ENCODE peak calls at places on chromosomes 7 and 10, in nine cellular contexts. One of them, this sample, is unnamed.

GRCh38 chr7:30989824-30990140 is 26.0 kb downstream of the GHRHR start:
- DNase-seq in HCT116: no peak
- DNase-seq in tibial artery: no peak
- DNase-seq in fibroblast of the aortic adventitia: no peak
- DNase-seq in adipocyte: no peak
- DNase-seq in sigmoid colon: no peak
- DNase-seq in fibroblast of pulmonary artery: no peak
- DNase-seq in right lobe of liver: no peak
- DNase-seq in AG09309: no peak
- DNase-seq in this sample: no peak

GRCh38 chr7:13713092-13713491 is 276.4 kb downstream of the ETV1 start:
- DNase-seq in HCT116: no peak
- DNase-seq in tibial artery: no peak
- DNase-seq in fibroblast of the aortic adventitia: no peak
- DNase-seq in adipocyte: no peak
- DNase-seq in sigmoid colon: no peak
- DNase-seq in fibroblast of pulmonary artery: no peak
- DNase-seq in right lobe of liver: no peak
- DNase-seq in AG09309: no peak
- DNase-seq in this sample: no peak

GRCh38 chr10:114356786-114357588 is 47.3 kb downstream of the AFAP1L2 start:
- DNase-seq in HCT116: no peak
- DNase-seq in tibial artery: no peak
- DNase-seq in fibroblast of the aortic adventitia: peak; percentile 19
- DNase-seq in adipocyte: peak; percentile 57
- DNase-seq in sigmoid colon: no peak
- DNase-seq in fibroblast of pulmonary artery: no peak
- DNase-seq in right lobe of liver: no peak
- DNase-seq in AG09309: no peak
- DNase-seq in this sample: peak; percentile 55

GRCh38 chr7:158093156-158093796 is 494.3 kb downstream of the PTPRN2 start:
- DNase-seq in HCT116: no peak
- DNase-seq in tibial artery: peak; percentile 9
- DNase-seq in fibroblast of the aortic adventitia: no peak
- DNase-seq in adipocyte: no peak
- DNase-seq in sigmoid colon: peak; percentile 22
- DNase-seq in fibroblast of pulmonary artery: no peak
- DNase-seq in right lobe of liver: no peak
- DNase-seq in AG09309: no peak
- DNase-seq in this sample: no peak

GRCh38 chr7:44489955-44490350 is 505 bp downstream of the NUDCD3 start:
- DNase-seq in HCT116: no peak
- DNase-seq in tibial artery: no peak
- DNase-seq in fibroblast of the aortic adventitia: peak; percentile 41
- DNase-seq in adipocyte: peak; percentile 58
- DNase-seq in sigmoid colon: no peak
- DNase-seq in fibroblast of pulmonary artery: peak; percentile 31
- DNase-seq in right lobe of liver: no peak
- DNase-seq in AG09309: no peak
- DNase-seq in this sample: peak; percentile 52

GRCh38 chr10:91312031-91312733 is 91.7 kb downstream of the PCGF5 start:
- DNase-seq in HCT116: no peak
- DNase-seq in tibial artery: no peak
- DNase-seq in fibroblast of the aortic adventitia: peak; percentile 40
- DNase-seq in adipocyte: peak; percentile 77
- DNase-seq in sigmoid colon: no peak
- DNase-seq in fibroblast of pulmonary artery: peak; percentile 51
- DNase-seq in right lobe of liver: no peak
- DNase-seq in AG09309: no peak
- DNase-seq in this sample: no peak

GRCh38 chr10:70967591-70968588 is 79.5 kb upstream of the PCBD1 start:
- DNase-seq in HCT116: no peak
- DNase-seq in tibial artery: no peak
- DNase-seq in fibroblast of the aortic adventitia: no peak
- DNase-seq in adipocyte: no peak
- DNase-seq in sigmoid colon: no peak
- DNase-seq in fibroblast of pulmonary artery: no peak
- DNase-seq in right lobe of liver: no peak
- DNase-seq in AG09309: no peak
- DNase-seq in this sample: peak; percentile 11

GRCh38 chr7:13920053-13920697 is 69.3 kb downstream of the ETV1 start:
- DNase-seq in HCT116: peak; percentile 96
- DNase-seq in tibial artery: no peak
- DNase-seq in fibroblast of the aortic adventitia: peak; percentile 97
- DNase-seq in adipocyte: peak; percentile 96
- DNase-seq in sigmoid colon: no peak
- DNase-seq in fibroblast of pulmonary artery: peak; percentile 99
- DNase-seq in right lobe of liver: no peak
- DNase-seq in AG09309: peak; percentile 99
- DNase-seq in this sample: peak; percentile 99

GRCh38 chr10:19803676-19804075 is 12.6 kb upstream of the PLXDC2 start:
- DNase-seq in HCT116: no peak
- DNase-seq in tibial artery: no peak
- DNase-seq in fibroblast of the aortic adventitia: no peak
- DNase-seq in adipocyte: no peak
- DNase-seq in sigmoid colon: no peak
- DNase-seq in fibroblast of pulmonary artery: no peak
- DNase-seq in right lobe of liver: no peak
- DNase-seq in AG09309: no peak
- DNase-seq in this sample: no peak

GRCh38 chr7:95620631-95621030 is 24.3 kb upstream of the PDK4 start:
- DNase-seq in HCT116: no peak
- DNase-seq in tibial artery: no peak
- DNase-seq in fibroblast of the aortic adventitia: no peak
- DNase-seq in adipocyte: no peak
- DNase-seq in sigmoid colon: no peak
- DNase-seq in fibroblast of pulmonary artery: no peak
- DNase-seq in right lobe of liver: no peak
- DNase-seq in AG09309: no peak
- DNase-seq in this sample: no peak

GRCh38 chr10:25556457-25556856 is 377.6 kb upstream of the MYO3A start:
- DNase-seq in HCT116: no peak
- DNase-seq in tibial artery: no peak
- DNase-seq in fibroblast of the aortic adventitia: peak; percentile 68
- DNase-seq in adipocyte: no peak
- DNase-seq in sigmoid colon: no peak
- DNase-seq in fibroblast of pulmonary artery: peak; percentile 98
- DNase-seq in right lobe of liver: no peak
- DNase-seq in AG09309: no peak
- DNase-seq in this sample: peak; percentile 95

GRCh38 chr7:14902589-14902963 is at the start of gene DGKB:
- DNase-seq in HCT116: no peak
- DNase-seq in tibial artery: no peak
- DNase-seq in fibroblast of the aortic adventitia: peak; percentile 49
- DNase-seq in adipocyte: peak; percentile 45
- DNase-seq in sigmoid colon: peak; percentile 82
- DNase-seq in fibroblast of pulmonary artery: peak; percentile 64
- DNase-seq in right lobe of liver: peak; percentile 22
- DNase-seq in AG09309: no peak
- DNase-seq in this sample: peak; percentile 50

GRCh38 chr7:17298102-17298839 is at the start of gene AHR:
- DNase-seq in HCT116: peak; percentile 88
- DNase-seq in tibial artery: peak; percentile 93
- DNase-seq in fibroblast of the aortic adventitia: peak; percentile 96
- DNase-seq in adipocyte: peak; percentile 96
- DNase-seq in sigmoid colon: peak; percentile 98
- DNase-seq in fibroblast of pulmonary artery: peak; percentile 97
- DNase-seq in right lobe of liver: peak; percentile 93
- DNase-seq in AG09309: peak; percentile 77
- DNase-seq in this sample: peak; percentile 98

GRCh38 chr10:43402176-43402575 is 6.8 kb downstream of the HNRNPF start:
- DNase-seq in HCT116: no peak
- DNase-seq in tibial artery: no peak
- DNase-seq in fibroblast of the aortic adventitia: no peak
- DNase-seq in adipocyte: no peak
- DNase-seq in sigmoid colon: no peak
- DNase-seq in fibroblast of pulmonary artery: no peak
- DNase-seq in right lobe of liver: no peak
- DNase-seq in AG09309: no peak
- DNase-seq in this sample: no peak

GRCh38 chr10:43398939-43399871 is 9.8 kb downstream of the HNRNPF start:
- DNase-seq in HCT116: no peak
- DNase-seq in tibial artery: no peak
- DNase-seq in fibroblast of the aortic adventitia: peak; percentile 38
- DNase-seq in adipocyte: peak; percentile 34
- DNase-seq in sigmoid colon: peak; percentile 45
- DNase-seq in fibroblast of pulmonary artery: peak; percentile 56
- DNase-seq in right lobe of liver: no peak
- DNase-seq in AG09309: no peak
- DNase-seq in this sample: peak; percentile 76

GRCh38 chr10:43402880-43403452 is 6.0 kb downstream of the HNRNPF start:
- DNase-seq in HCT116: no peak
- DNase-seq in tibial artery: no peak
- DNase-seq in fibroblast of the aortic adventitia: no peak
- DNase-seq in adipocyte: no peak
- DNase-seq in sigmoid colon: no peak
- DNase-seq in fibroblast of pulmonary artery: no peak
- DNase-seq in right lobe of liver: no peak
- DNase-seq in AG09309: no peak
- DNase-seq in this sample: no peak

GRCh38 chr10:43399911-43400310 is 9.1 kb downstream of the HNRNPF start:
- DNase-seq in HCT116: no peak
- DNase-seq in tibial artery: no peak
- DNase-seq in fibroblast of the aortic adventitia: no peak
- DNase-seq in adipocyte: no peak
- DNase-seq in sigmoid colon: peak; percentile 19
- DNase-seq in fibroblast of pulmonary artery: no peak
- DNase-seq in right lobe of liver: no peak
- DNase-seq in AG09309: no peak
- DNase-seq in this sample: no peak

GRCh38 chr10:43401627-43402026 is 7.4 kb downstream of the HNRNPF start:
- DNase-seq in HCT116: no peak
- DNase-seq in tibial artery: no peak
- DNase-seq in fibroblast of the aortic adventitia: no peak
- DNase-seq in adipocyte: no peak
- DNase-seq in sigmoid colon: no peak
- DNase-seq in fibroblast of pulmonary artery: no peak
- DNase-seq in right lobe of liver: no peak
- DNase-seq in AG09309: no peak
- DNase-seq in this sample: no peak
- H3K4me3 ChIP-seq in HCT116: no peak overlapping the region
- H3K4me3 ChIP-seq in tibial artery: no peak overlapping the region
- H3K4me3 ChIP-seq in fibroblast of the aortic adventitia: no peak overlapping the region
- H3K4me3 ChIP-seq in adipocyte: no peak overlapping the region
- H3K4me3 ChIP-seq in sigmoid colon: no peak overlapping the region
- H3K4me3 ChIP-seq in fibroblast of pulmonary artery: no peak overlapping the region
- H3K4me3 ChIP-seq in right lobe of liver: no peak overlapping the region
- H3K4me3 ChIP-seq in AG09309: no peak overlapping the region
- H3K4me3 ChIP-seq in this sample: no peak overlapping the region

GRCh38 chr7:106282852-106283251 is 1.9 kb downstream of the NAMPT start:
- DNase-seq in HCT116: no peak
- DNase-seq in tibial artery: no peak
- DNase-seq in fibroblast of the aortic adventitia: no peak
- DNase-seq in adipocyte: no peak
- DNase-seq in sigmoid colon: no peak
- DNase-seq in fibroblast of pulmonary artery: peak; percentile 45
- DNase-seq in right lobe of liver: no peak
- DNase-seq in AG09309: no peak
- DNase-seq in this sample: no peak
- H3K4me3 ChIP-seq in HCT116: peak overlapping the region; percentile 72
- H3K4me3 ChIP-seq in tibial artery: peak overlapping the region; percentile 81
- H3K4me3 ChIP-seq in fibroblast of the aortic adventitia: peak overlapping the region; percentile 63
- H3K4me3 ChIP-seq in adipocyte: peak overlapping the region; percentile 91
- H3K4me3 ChIP-seq in sigmoid colon: no peak overlapping the region
- H3K4me3 ChIP-seq in fibroblast of pulmonary artery: peak overlapping the region; percentile 72
- H3K4me3 ChIP-seq in right lobe of liver: peak overlapping the region; percentile 59
- H3K4me3 ChIP-seq in AG09309: no peak overlapping the region
- H3K4me3 ChIP-seq in this sample: peak overlapping the region; percentile 79

DNA sequence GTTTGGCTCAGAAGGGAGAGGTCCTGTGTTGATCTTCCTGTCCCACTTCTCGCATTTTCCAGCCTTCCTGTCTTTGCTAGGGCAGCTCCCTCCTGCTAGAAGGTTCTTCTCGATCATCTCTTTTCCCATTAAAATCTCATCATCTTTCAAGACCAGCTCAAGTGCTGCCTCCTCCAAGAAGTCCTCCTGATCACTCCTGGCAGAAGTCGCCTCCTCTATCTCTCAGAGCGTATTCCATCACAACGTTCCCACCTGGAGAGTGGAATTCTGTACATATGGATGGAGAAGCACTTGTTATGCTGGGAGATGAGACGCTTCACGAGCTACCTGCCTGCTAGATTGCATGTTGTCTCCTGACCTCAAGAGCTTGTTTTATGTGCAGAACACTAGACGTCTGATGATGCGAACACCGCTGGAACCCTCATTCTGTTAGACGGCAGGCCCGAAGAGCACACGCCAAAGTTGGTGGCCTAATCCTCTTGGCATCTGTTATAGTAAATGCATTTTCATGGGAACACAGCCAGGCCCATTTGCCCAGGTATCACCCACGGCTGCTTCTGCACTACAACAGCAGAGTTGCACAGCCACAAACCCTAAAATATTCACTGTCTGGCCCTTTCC is 68.0 kb upstream of the INSIG1 start:
- DNase-seq in HCT116: no peak
- DNase-seq in tibial artery: no peak
- DNase-seq in fibroblast of the aortic adventitia: no peak
- DNase-seq in adipocyte: no peak
- DNase-seq in sigmoid colon: peak; percentile 37
- DNase-seq in fibroblast of pulmonary artery: no peak
- DNase-seq in right lobe of liver: no peak
- DNase-seq in AG09309: no peak
- DNase-seq in this sample: no peak
- H3K4me3 ChIP-seq in HCT116: peak overlapping the region; percentile 18
- H3K4me3 ChIP-seq in tibial artery: no peak overlapping the region
- H3K4me3 ChIP-seq in fibroblast of the aortic adventitia: no peak overlapping the region
- H3K4me3 ChIP-seq in adipocyte: no peak overlapping the region
- H3K4me3 ChIP-seq in sigmoid colon: no peak overlapping the region
- H3K4me3 ChIP-seq in fibroblast of pulmonary artery: no peak overlapping the region
- H3K4me3 ChIP-seq in right lobe of liver: no peak overlapping the region
- H3K4me3 ChIP-seq in AG09309: no peak overlapping the region
- H3K4me3 ChIP-seq in this sample: no peak overlapping the region

DNA sequence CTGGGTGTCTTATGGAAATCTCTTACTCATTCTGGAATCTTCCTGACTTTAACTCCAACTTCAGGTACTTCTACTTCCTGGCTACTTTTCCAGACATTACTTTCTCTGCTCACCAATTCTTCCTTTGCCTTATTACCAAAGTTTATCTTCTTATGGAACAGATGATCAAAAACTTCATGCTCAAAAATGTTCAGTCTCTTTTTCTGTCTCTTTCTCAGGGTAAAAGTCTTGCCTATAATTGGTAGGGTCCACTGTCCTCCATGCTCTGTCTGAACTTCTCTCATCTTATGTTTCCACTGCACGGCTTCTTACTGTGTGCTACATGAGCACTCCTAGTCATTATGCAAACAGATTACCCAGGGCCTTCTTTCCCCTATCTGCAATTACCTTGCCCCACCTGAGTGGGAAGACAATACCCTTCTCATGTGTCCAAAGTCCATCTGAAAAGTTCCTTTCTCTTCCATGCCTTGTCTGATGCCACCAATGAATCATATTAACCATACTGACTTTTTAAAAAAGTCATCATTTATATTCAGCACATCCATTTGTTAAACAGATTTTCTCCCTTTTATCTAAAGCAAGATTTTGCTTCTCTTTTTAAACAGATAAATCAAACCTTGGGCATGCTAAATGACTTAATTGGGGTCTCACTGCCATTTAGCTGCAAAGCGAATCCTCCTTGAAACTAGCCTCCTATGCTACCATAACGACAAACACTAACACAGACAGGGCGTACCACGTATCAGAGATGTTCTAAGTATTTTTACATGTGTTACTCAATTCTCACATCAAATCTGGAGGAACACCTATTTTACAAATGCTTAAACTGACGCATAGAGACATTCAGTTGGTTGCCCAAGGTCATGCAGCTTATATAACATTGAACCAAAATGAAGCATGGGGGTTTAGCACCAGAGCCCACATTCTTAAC is 48.8 kb downstream of the SEMA3C start:
- DNase-seq in HCT116: no peak
- DNase-seq in tibial artery: no peak
- DNase-seq in fibroblast of the aortic adventitia: no peak
- DNase-seq in adipocyte: no peak
- DNase-seq in sigmoid colon: no peak
- DNase-seq in fibroblast of pulmonary artery: no peak
- DNase-seq in right lobe of liver: no peak
- DNase-seq in AG09309: no peak
- DNase-seq in this sample: no peak
- H3K4me3 ChIP-seq in HCT116: no peak overlapping the region
- H3K4me3 ChIP-seq in tibial artery: no peak overlapping the region
- H3K4me3 ChIP-seq in fibroblast of the aortic adventitia: no peak overlapping the region
- H3K4me3 ChIP-seq in adipocyte: no peak overlapping the region
- H3K4me3 ChIP-seq in sigmoid colon: no peak overlapping the region
- H3K4me3 ChIP-seq in fibroblast of pulmonary artery: no peak overlapping the region
- H3K4me3 ChIP-seq in right lobe of liver: no peak overlapping the region
- H3K4me3 ChIP-seq in AG09309: no peak overlapping the region
- H3K4me3 ChIP-seq in this sample: no peak overlapping the region

This sample was measured in cardiac fibroblast.